ENCODE peak calls at places on chromosomes 5 and 9, in nine cellular contexts. V, O, B, F, U, N, M, H and Q are unnamed samples.
A peak's percentile ranks its signal among the peaks of the same experiment; 100 is the strongest.

GRCh38 chr9:129174724-129175514 is 3.1 kb downstream of the IER5L start:
- DNase-seq in V (peak; percentile 31), O (no peak), B (peak; percentile 85), F (peak; percentile 89), U (peak; percentile 85), N (peak; percentile 82), M (peak; percentile 76), H (peak; percentile 88), Q (peak; percentile 70)

GRCh38 chr5:75281716-75282465 is 45.2 kb upstream of the ANKRD31 start:
- DNase-seq in V (no peak), O (no peak), B (no peak), F (no peak), U (no peak), N (peak; percentile 31), M (no peak), H (no peak), Q (no peak)

GRCh38 chr5:170149206-170149515 is 43.5 kb downstream of the FOXI1 start:
- DNase-seq in V (no peak), O (no peak), B (no peak), F (no peak), U (no peak), N (no peak), M (no peak), H (no peak), Q (no peak)

GRCh38 chr5:74187757-74188156 is 452.8 kb downstream of the ENC1 start:
- DNase-seq in V (no peak), O (no peak), B (peak; percentile 66), F (no peak), U (no peak), N (no peak), M (no peak), H (no peak), Q (no peak)

GRCh38 chr5:65334077-65334476 is 147.6 kb downstream of the ADAMTS6 start:
- DNase-seq in V (no peak), O (no peak), B (no peak), F (peak; percentile 56), U (peak; percentile 35), N (no peak), M (no peak), H (no peak), Q (no peak)

GRCh38 chr5:93462916-93463315 is 118.1 kb downstream of the NR2F1-AS1 start:
- DNase-seq in V (no peak), O (no peak), B (no peak), F (no peak), U (no peak), N (no peak), M (no peak), H (no peak), Q (no peak)

GRCh38 chr5:162888268-162888667 is 549.1 kb upstream of the CCNG1 start:
- DNase-seq in V (no peak), O (no peak), B (no peak), F (no peak), U (no peak), N (no peak), M (no peak), H (no peak), Q (no peak)

GRCh38 chr9:107635137-107635802 is 145.7 kb upstream of the KLF4 start:
- DNase-seq in V (no peak), O (no peak), B (no peak), F (no peak), U (no peak), N (no peak), M (no peak), H (no peak), Q (no peak)

GRCh38 chr5:96196890-96197289 is 235.2 kb upstream of the ELL2 start:
- DNase-seq in V (no peak), O (no peak), B (no peak), F (no peak), U (no peak), N (no peak), M (no peak), H (no peak), Q (no peak)

GRCh38 chr9:121765021-121765950 is 113.9 kb downstream of the DAB2IP start:
- DNase-seq in V (no peak), O (no peak), B (no peak), F (no peak), U (peak; percentile 76), N (peak; percentile 85), M (no peak), H (peak; percentile 57), Q (no peak)

GRCh38 chr9:89765211-89765610 is 160.4 kb downstream of the GADD45G start:
- DNase-seq in V (no peak), O (no peak), B (no peak), F (no peak), U (no peak), N (no peak), M (no peak), H (no peak), Q (no peak)

GRCh38 chr5:67416133-67416937 is 219.7 kb upstream of the CD180 start:
- DNase-seq in V (peak; percentile 66), O (no peak), B (no peak), F (peak; percentile 4), U (no peak), N (no peak), M (peak; percentile 39), H (no peak), Q (no peak)

GRCh38 chr5:16894236-16895057 is 41.6 kb downstream of the MYO10 start:
- DNase-seq in V (no peak), O (peak; percentile 79), B (peak; percentile 62), F (peak; percentile 60), U (peak; percentile 60), N (no peak), M (peak; percentile 87), H (no peak), Q (peak; percentile 82)

GRCh38 chr9:89843591-89843990 is 238.8 kb downstream of the GADD45G start:
- DNase-seq in V (no peak), O (no peak), B (peak; percentile 45), F (no peak), U (no peak), N (no peak), M (no peak), H (no peak), Q (no peak)

GRCh38 chr9:4262735-4263141 is 37.1 kb downstream of the GLIS3 start:
- DNase-seq in V (no peak), O (peak; percentile 51), B (peak; percentile 68), F (no peak), U (no peak), N (no peak), M (no peak), H (no peak), Q (no peak)

GRCh38 chr5:139296862-139297326 is 3.4 kb downstream of the MATR3 start:
- DNase-seq in V (no peak), O (no peak), B (peak; percentile 70), F (peak; percentile 64), U (no peak), N (no peak), M (no peak), H (no peak), Q (no peak)
- H3K4me3 ChIP-seq in V (no peak overlapping the region), O (peak overlapping the region; percentile 90), B (peak overlapping the region; percentile 99), F (no peak overlapping the region), U (no peak overlapping the region), N (no peak overlapping the region), M (no peak overlapping the region), H (no peak overlapping the region), Q (no peak overlapping the region)

DNA sequence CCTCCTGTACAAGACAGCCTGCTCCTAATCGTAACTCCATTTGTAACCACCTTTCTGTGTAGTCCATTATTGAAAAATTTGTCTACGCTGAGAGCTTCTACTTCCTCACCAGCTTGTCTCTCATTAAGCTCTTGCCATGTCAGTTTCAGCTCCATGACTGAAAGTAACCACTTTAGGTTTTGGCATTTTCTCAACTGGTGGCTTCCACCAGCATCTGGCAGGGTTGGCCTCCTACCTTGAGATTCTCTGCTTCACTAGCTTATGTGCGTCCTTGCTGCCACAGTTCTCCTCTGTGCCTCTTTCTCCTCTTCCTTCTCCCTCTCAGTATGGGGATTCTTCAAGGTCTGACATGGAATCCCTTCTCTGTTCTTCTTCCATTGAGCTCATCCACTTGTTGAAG is 31.8 kb downstream of the F2RL2 start:
- DNase-seq in V (no peak), O (no peak), B (no peak), F (no peak), U (no peak), N (no peak), M (no peak), H (no peak), Q (no peak)
- H3K4me1 ChIP-seq in V (peaks cover 13% of the 10 kb centered on the region), O (no peaks in the 10 kb centered on the region), B (no peaks in the 10 kb centered on the region), F (no peaks in the 10 kb centered on the region), U (no peaks in the 10 kb centered on the region), N (no peaks in the 10 kb centered on the region), M (no peaks in the 10 kb centered on the region), H (no peaks in the 10 kb centered on the region), Q (no peaks in the 10 kb centered on the region)

GRCh38 chr9:110130211-110130610 is 77.7 kb downstream of the C9orf152 start:
- DNase-seq in V (no peak), O (no peak), B (no peak), F (no peak), U (no peak), N (no peak), M (no peak), H (no peak), Q (no peak)

GRCh38 chr9:110131499-110131898 is 76.5 kb downstream of the C9orf152 start:
- DNase-seq in V (no peak), O (no peak), B (no peak), F (no peak), U (no peak), N (no peak), M (peak; percentile 91), H (no peak), Q (no peak)

GRCh38 chr9:110128664-110129329 is 79.2 kb downstream of the C9orf152 start:
- DNase-seq in V (no peak), O (no peak), B (no peak), F (no peak), U (no peak), N (no peak), M (no peak), H (no peak), Q (no peak)

GRCh38 chr9:110130791-110131416 is 77.1 kb downstream of the C9orf152 start:
- DNase-seq in V (no peak), O (no peak), B (peak; percentile 64), F (no peak), U (no peak), N (no peak), M (peak; percentile 61), H (no peak), Q (no peak)

DNA sequence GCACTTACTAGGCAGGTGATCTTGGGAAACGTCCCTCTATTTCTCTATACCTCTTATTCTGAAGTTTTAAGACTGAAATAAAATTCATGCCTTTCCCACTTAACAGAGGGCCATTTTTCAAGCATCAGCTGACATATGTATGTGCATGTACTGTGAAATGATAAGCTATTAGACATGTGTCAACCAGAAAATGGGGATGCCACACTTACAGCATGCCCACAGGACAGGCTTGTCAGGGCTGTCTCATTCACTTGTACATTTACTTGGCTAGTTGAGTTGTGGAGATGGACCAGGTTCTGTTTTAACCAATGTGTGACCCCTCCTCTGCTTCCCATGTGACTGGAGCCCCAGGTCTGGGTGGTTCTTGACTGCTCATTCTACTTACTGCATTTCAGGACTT is 78.5 kb downstream of the C9orf152 start:
- DNase-seq in V (no peak), O (no peak), B (no peak), F (no peak), U (no peak), N (no peak), M (no peak), H (no peak), Q (no peak)
- H3K4me3 ChIP-seq in V (no peak overlapping the region), O (no peak overlapping the region), B (no peak overlapping the region), F (no peak overlapping the region), U (no peak overlapping the region), N (no peak overlapping the region), M (no peak overlapping the region), H (no peak overlapping the region), Q (no peak overlapping the region)

DNA sequence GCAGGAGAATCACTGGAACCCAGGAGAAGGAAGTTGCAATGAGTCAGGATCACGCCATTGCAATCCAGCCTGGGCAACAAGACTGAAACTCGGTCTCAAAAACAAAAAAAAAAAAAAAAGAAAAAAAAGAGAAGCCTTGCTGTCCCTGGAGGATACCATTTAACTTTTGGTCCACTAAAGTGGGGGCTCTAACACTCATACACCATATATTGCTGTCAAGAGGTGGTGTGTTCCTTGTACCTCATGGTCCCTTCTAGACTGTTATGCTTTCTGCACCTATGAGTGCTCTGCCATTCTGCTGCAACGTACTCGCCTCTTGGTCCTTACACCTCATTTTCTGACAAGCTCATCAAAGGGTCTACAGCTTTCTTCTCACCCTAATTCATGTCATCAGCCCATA is 52.2 kb upstream of the ISOC1 start:
- DNase-seq in V (no peak), O (no peak), B (no peak), F (no peak), U (no peak), N (no peak), M (no peak), H (no peak), Q (no peak)
- H3K4me1 ChIP-seq in V (no peaks in the 10 kb centered on the region), O (no peaks in the 10 kb centered on the region), B (no peaks in the 10 kb centered on the region), F (no peaks in the 10 kb centered on the region), U (no peaks in the 10 kb centered on the region), N (no peaks in the 10 kb centered on the region), M (no peaks in the 10 kb centered on the region), H (no peaks in the 10 kb centered on the region), Q (no peaks in the 10 kb centered on the region)